ENCODE peak calls at places on chromosomes 12 and 14, in seven cellular contexts. Z is MM.1S, K is MCF 10A, S is hepatocyte, E is heart left ventricle, R is dorsolateral prefrontal cortex, W is tibial artery. T is an unnamed sample.
A peak's percentile ranks its signal among the peaks of the same experiment; 100 is the strongest.

GRCh38 chr14:52473557-52473956 is 78.7 kb downstream of the TXNDC16 start:
- DNase-seq in Z (no peak), W (no peak), E (no peak), R (no peak), K (peak; percentile 53), S (peak; percentile 27), T (peak; percentile 31)

GRCh38 chr12:45427042-45427441 is 211.1 kb downstream of the ANO6 start:
- DNase-seq in S (no peak), E (peak; percentile 54), K (no peak), W (no peak), Z (no peak), R (no peak), T (no peak)

GRCh38 chr14:104813286-104813685 is 12.4 kb downstream of the ZBTB42 start:
- DNase-seq in K (no peak), Z (no peak), R (no peak), S (no peak), E (peak; percentile 7), W (no peak), T (no peak)

GRCh38 chr12:31228811-31229792 is 96.8 kb downstream of the SINHCAF start:
- DNase-seq in S (peak; percentile 52), Z (no peak), E (peak; percentile 45), K (no peak), R (no peak), W (peak; percentile 77), T (no peak)

GRCh38 chr14:99350751-99351150 is 78.8 kb upstream of the BCL11B start:
- DNase-seq in W (no peak), R (no peak), Z (no peak), K (no peak), S (no peak), E (no peak), T (no peak)

GRCh38 chr14:39268393-39268792 is 34.7 kb downstream of the MIA2 start:
- DNase-seq in S (peak; percentile 10), K (peak; percentile 35), Z (peak; percentile 18), E (no peak), W (no peak), R (no peak), T (no peak)

GRCh38 chr12:85310456-85311076 is 30.5 kb downstream of the ALX1 start:
- DNase-seq in E (no peak), R (no peak), K (peak; percentile 11), Z (peak; percentile 11), W (no peak), S (no peak), T (no peak)

GRCh38 chr12:24560867-24561266 is 388.0 kb downstream of the BCAT1 start:
- DNase-seq in W (peak; percentile 67), E (no peak), K (no peak), R (no peak), S (no peak), Z (no peak), T (no peak)

GRCh38 chr12:83865431-83865830 is 1047.2 kb downstream of the SLC6A15 start:
- DNase-seq in E (no peak), R (no peak), Z (no peak), S (no peak), W (no peak), K (no peak), T (no peak)

GRCh38 chr14:28879571-28879970 is 113.0 kb downstream of the FOXG1 start:
- DNase-seq in Z (no peak), S (no peak), R (no peak), E (no peak), W (no peak), K (no peak), T (no peak)

GRCh38 chr12:133105620-133106019 is 24.5 kb downstream of the ZNF891 start:
- DNase-seq in K (no peak), S (no peak), W (no peak), R (no peak), E (no peak), Z (no peak), T (no peak)

GRCh38 chr12:64566882-64567517 is 43.3 kb upstream of the RASSF3 start:
- DNase-seq in Z (no peak), K (no peak), S (no peak), R (no peak), W (no peak), E (no peak), T (no peak)

GRCh38 chr12:130982565-130983225 is 29.0 kb downstream of the ADGRD1 start:
- DNase-seq in S (no peak), R (no peak), E (no peak), K (no peak), Z (no peak), W (no peak), T (no peak)

GRCh38 chr14:73140924-73141323 is 4.6 kb downstream of the PSEN1 start:
- DNase-seq in Z (no peak), W (no peak), S (no peak), E (no peak), K (no peak), R (no peak), T (no peak)

GRCh38 chr12:96427269-96427729 is 27.1 kb upstream of the CDK17 start:
- DNase-seq in E (peak; percentile 69), S (peak; percentile 79), Z (no peak), K (peak; percentile 97), W (peak; percentile 73), R (peak; percentile 37), T (no peak)

GRCh38 chr12:7959278-7960063 is 23.5 kb upstream of the SLC2A3 start:
- DNase-seq in Z (peak; percentile 77), K (peak; percentile 96), W (no peak), S (peak; percentile 18), R (no peak), E (no peak), T (no peak)

GRCh38 chr14:65470404-65470880 is 57.9 kb downstream of the FUT8 start:
- DNase-seq in W (no peak), R (no peak), E (no peak), Z (no peak), S (peak; percentile 10), K (no peak), T (no peak)

GRCh38 chr12:14834502-14834901 is 8.8 kb downstream of the ART4 start:
- DNase-seq in R (no peak), S (no peak), W (no peak), Z (no peak), E (no peak), K (no peak), T (no peak)

GRCh38 chr12:67697443-67697842 is 48.9 kb downstream of the DYRK2 start:
- DNase-seq in S (no peak), R (no peak), E (no peak), Z (no peak), W (no peak), K (peak; percentile 37), T (no peak)
- TF ChIP-seq CTCF in S (no peak), R (no peak), E (no peak), Z (no peak), W (no peak), K (no peak), T (no peak)

DNA sequence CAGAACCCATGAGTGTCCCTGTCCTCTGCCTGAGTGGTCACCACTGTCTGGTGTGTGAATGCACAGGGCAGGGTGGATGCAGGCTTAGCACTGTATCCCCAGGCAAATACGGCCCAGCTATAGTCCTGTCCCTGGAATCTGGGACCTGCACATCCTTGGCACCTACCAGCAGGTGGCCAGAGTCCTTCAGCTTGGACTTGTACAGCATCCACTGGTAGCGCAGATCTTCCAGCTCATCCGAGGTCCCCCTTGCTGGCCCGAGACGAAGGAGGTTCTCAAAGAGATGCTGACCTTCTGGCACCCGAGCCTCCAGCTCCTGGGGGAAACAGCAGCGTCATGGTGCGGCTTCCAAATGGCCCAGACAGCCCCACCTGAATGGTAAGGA is 83.4 kb downstream of the SYNE3 start:
- DNase-seq in K (no peak), S (no peak), R (no peak), Z (no peak), W (no peak), E (no peak), T (no peak)
- TF ChIP-seq CTCF in K (no peak), S (no peak), R (no peak), Z (no peak), W (no peak), E (no peak), T (no peak)

GRCh38 chr12:112945515-112945914 is 7.2 kb downstream of the OAS3 start:
- DNase-seq in R (no peak), K (no peak), Z (no peak), W (no peak), E (no peak), S (no peak), T (no peak)

GRCh38 chr12:112946236-112947000 is 8.1 kb downstream of the OAS3 start:
- DNase-seq in R (no peak), E (no peak), K (no peak), S (no peak), W (no peak), Z (no peak), T (no peak)

GRCh38 chr12:112948806-112949205 is 10.5 kb downstream of the OAS3 start:
- DNase-seq in E (no peak), R (no peak), K (no peak), S (no peak), Z (no peak), W (no peak), T (no peak)

GRCh38 chr12:112947761-112948160 is 9.5 kb downstream of the OAS3 start:
- DNase-seq in R (no peak), W (no peak), E (no peak), S (no peak), K (no peak), Z (no peak), T (no peak)

GRCh38 chr12:112947314-112947713 is 9.0 kb downstream of the OAS3 start:
- DNase-seq in W (no peak), E (no peak), K (no peak), R (no peak), Z (no peak), S (no peak), T (no peak)
- TF ChIP-seq CTCF in W (no peak), E (no peak), K (no peak), R (no peak), Z (no peak), S (no peak), T (no peak)

DNA sequence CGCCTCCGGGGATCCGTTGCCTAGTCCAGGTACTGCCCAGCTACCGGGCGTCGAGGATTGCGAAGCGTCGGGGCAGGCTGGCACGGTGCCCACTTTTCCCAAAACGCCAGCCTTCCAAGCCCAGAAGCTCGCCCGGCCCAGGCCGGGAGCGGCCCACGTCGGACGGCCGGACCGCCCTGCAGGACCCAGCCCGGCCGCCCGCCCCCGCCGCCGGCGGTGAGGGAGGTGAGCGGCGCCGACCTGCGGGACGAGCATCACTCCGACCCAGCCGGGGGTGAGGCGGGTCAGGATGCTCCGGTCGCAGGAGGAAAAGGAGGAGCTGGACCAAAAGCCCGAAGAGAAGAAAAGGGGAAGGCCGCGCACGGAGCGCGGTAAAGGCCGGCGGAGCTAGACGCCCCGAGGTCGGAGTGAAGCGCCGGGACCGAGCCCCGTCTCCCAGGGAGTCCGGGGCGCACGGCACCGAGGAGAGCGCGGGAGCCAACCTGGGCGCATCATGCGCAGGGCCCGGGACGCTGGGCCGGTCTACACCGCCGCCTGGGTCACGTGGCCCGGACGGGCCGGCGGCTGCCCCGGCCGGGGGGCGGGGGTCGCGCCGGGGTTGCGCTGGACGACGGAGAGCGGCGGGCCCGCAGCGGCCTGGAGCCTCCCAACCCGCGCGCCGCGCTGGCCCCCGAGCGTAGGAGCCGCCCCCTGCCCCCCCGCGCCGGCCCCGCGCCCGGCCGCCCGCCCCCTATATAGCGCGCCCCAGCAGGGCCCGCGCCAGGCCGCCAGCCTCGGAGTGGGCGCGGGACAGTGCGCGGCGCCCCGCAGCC is at the start of gene AQP5:
- DNase-seq in W (no peak), Z (no peak), K (no peak), S (no peak), E (no peak), R (no peak), T (no peak)
- TF ChIP-seq CTCF in W (no peak), Z (no peak), K (no peak), S (no peak), E (no peak), R (no peak), T (no peak)